ENCODE peak calls at places on chromosomes 7 and 10, in ten cellular contexts. One of them, this sample, is unnamed.

GRCh38 chr10:37872955-37873354 is 15.5 kb upstream of the ZNF248 start:
- DNase-seq in CD8-positive, alpha-beta memory T cell: no peak
- DNase-seq in neuronal stem cell: no peak
- DNase-seq in stimulated activated CD8-positive, alpha-beta memory T cell treated with anti-CD3 and anti-CD28 coated beads, Interleukin-4, amount 100 ng/mL, for 4 hours: no peak
- DNase-seq in endothelial cell: no peak
- DNase-seq in BJ: no peak
- DNase-seq in renal cortical epithelial cell: no peak
- DNase-seq in activated naive CD4-positive, alpha-beta T cell: no peak
- DNase-seq in left cardiac atrium: no peak
- DNase-seq in fibroblast of the aortic adventitia: no peak
- DNase-seq in this sample: no peak

GRCh38 chr7:29119538-29119937 is 26.8 kb downstream of the CPVL start:
- DNase-seq in CD8-positive, alpha-beta memory T cell: no peak
- DNase-seq in neuronal stem cell: no peak
- DNase-seq in stimulated activated CD8-positive, alpha-beta memory T cell treated with anti-CD3 and anti-CD28 coated beads, Interleukin-4, amount 100 ng/mL, for 4 hours: no peak
- DNase-seq in endothelial cell: no peak
- DNase-seq in BJ: no peak
- DNase-seq in renal cortical epithelial cell: no peak
- DNase-seq in activated naive CD4-positive, alpha-beta T cell: no peak
- DNase-seq in left cardiac atrium: no peak
- DNase-seq in fibroblast of the aortic adventitia: no peak
- DNase-seq in this sample: no peak

GRCh38 chr10:27890971-27891370 is 107.9 kb downstream of the ODAD2 start:
- DNase-seq in CD8-positive, alpha-beta memory T cell: no peak
- DNase-seq in neuronal stem cell: no peak
- DNase-seq in stimulated activated CD8-positive, alpha-beta memory T cell treated with anti-CD3 and anti-CD28 coated beads, Interleukin-4, amount 100 ng/mL, for 4 hours: no peak
- DNase-seq in endothelial cell: no peak
- DNase-seq in BJ: no peak
- DNase-seq in renal cortical epithelial cell: peak
- DNase-seq in activated naive CD4-positive, alpha-beta T cell: no peak
- DNase-seq in left cardiac atrium: no peak
- DNase-seq in fibroblast of the aortic adventitia: no peak
- DNase-seq in this sample: peak

GRCh38 chr10:62735464-62736188 is 68.9 kb upstream of the ADO start:
- DNase-seq in CD8-positive, alpha-beta memory T cell: no peak
- DNase-seq in neuronal stem cell: no peak
- DNase-seq in stimulated activated CD8-positive, alpha-beta memory T cell treated with anti-CD3 and anti-CD28 coated beads, Interleukin-4, amount 100 ng/mL, for 4 hours: no peak
- DNase-seq in endothelial cell: no peak
- DNase-seq in BJ: no peak
- DNase-seq in renal cortical epithelial cell: peak
- DNase-seq in activated naive CD4-positive, alpha-beta T cell: no peak
- DNase-seq in left cardiac atrium: no peak
- DNase-seq in fibroblast of the aortic adventitia: peak
- DNase-seq in this sample: no peak

GRCh38 chr10:110212119-110213006 is 5.0 kb downstream of the MXI1 start:
- DNase-seq in CD8-positive, alpha-beta memory T cell: peak
- DNase-seq in neuronal stem cell: no peak
- DNase-seq in stimulated activated CD8-positive, alpha-beta memory T cell treated with anti-CD3 and anti-CD28 coated beads, Interleukin-4, amount 100 ng/mL, for 4 hours: no peak
- DNase-seq in endothelial cell: no peak
- DNase-seq in BJ: no peak
- DNase-seq in renal cortical epithelial cell: no peak
- DNase-seq in activated naive CD4-positive, alpha-beta T cell: peak
- DNase-seq in left cardiac atrium: peak
- DNase-seq in fibroblast of the aortic adventitia: no peak
- DNase-seq in this sample: no peak

GRCh38 chr10:32005050-32005449 is 51.2 kb downstream of the KIF5B start:
- DNase-seq in CD8-positive, alpha-beta memory T cell: peak
- DNase-seq in neuronal stem cell: no peak
- DNase-seq in stimulated activated CD8-positive, alpha-beta memory T cell treated with anti-CD3 and anti-CD28 coated beads, Interleukin-4, amount 100 ng/mL, for 4 hours: no peak
- DNase-seq in endothelial cell: peak
- DNase-seq in BJ: no peak
- DNase-seq in renal cortical epithelial cell: peak
- DNase-seq in activated naive CD4-positive, alpha-beta T cell: no peak
- DNase-seq in left cardiac atrium: no peak
- DNase-seq in fibroblast of the aortic adventitia: peak
- DNase-seq in this sample: no peak

GRCh38 chr7:16905300-16906044 is 23.7 kb upstream of the AGR3 start:
- DNase-seq in CD8-positive, alpha-beta memory T cell: no peak
- DNase-seq in neuronal stem cell: no peak
- DNase-seq in stimulated activated CD8-positive, alpha-beta memory T cell treated with anti-CD3 and anti-CD28 coated beads, Interleukin-4, amount 100 ng/mL, for 4 hours: no peak
- DNase-seq in endothelial cell: no peak
- DNase-seq in BJ: no peak
- DNase-seq in renal cortical epithelial cell: peak
- DNase-seq in activated naive CD4-positive, alpha-beta T cell: no peak
- DNase-seq in left cardiac atrium: no peak
- DNase-seq in fibroblast of the aortic adventitia: peak
- DNase-seq in this sample: no peak

GRCh38 chr7:137146552-137146961 is 197.0 kb downstream of the PTN start:
- DNase-seq in CD8-positive, alpha-beta memory T cell: no peak
- DNase-seq in neuronal stem cell: no peak
- DNase-seq in stimulated activated CD8-positive, alpha-beta memory T cell treated with anti-CD3 and anti-CD28 coated beads, Interleukin-4, amount 100 ng/mL, for 4 hours: no peak
- DNase-seq in endothelial cell: no peak
- DNase-seq in BJ: peak
- DNase-seq in renal cortical epithelial cell: peak
- DNase-seq in activated naive CD4-positive, alpha-beta T cell: no peak
- DNase-seq in left cardiac atrium: no peak
- DNase-seq in fibroblast of the aortic adventitia: peak
- DNase-seq in this sample: peak

GRCh38 chr10:6980353-6980752 is 400.3 kb upstream of the PRKCQ start:
- DNase-seq in CD8-positive, alpha-beta memory T cell: no peak
- DNase-seq in neuronal stem cell: no peak
- DNase-seq in stimulated activated CD8-positive, alpha-beta memory T cell treated with anti-CD3 and anti-CD28 coated beads, Interleukin-4, amount 100 ng/mL, for 4 hours: no peak
- DNase-seq in endothelial cell: no peak
- DNase-seq in BJ: no peak
- DNase-seq in renal cortical epithelial cell: no peak
- DNase-seq in activated naive CD4-positive, alpha-beta T cell: no peak
- DNase-seq in left cardiac atrium: no peak
- DNase-seq in fibroblast of the aortic adventitia: no peak
- DNase-seq in this sample: no peak

GRCh38 chr7:40800771-40801170 is 666.0 kb downstream of the SUGCT start:
- DNase-seq in CD8-positive, alpha-beta memory T cell: no peak
- DNase-seq in neuronal stem cell: no peak
- DNase-seq in stimulated activated CD8-positive, alpha-beta memory T cell treated with anti-CD3 and anti-CD28 coated beads, Interleukin-4, amount 100 ng/mL, for 4 hours: no peak
- DNase-seq in endothelial cell: peak
- DNase-seq in BJ: no peak
- DNase-seq in renal cortical epithelial cell: no peak
- DNase-seq in activated naive CD4-positive, alpha-beta T cell: no peak
- DNase-seq in left cardiac atrium: no peak
- DNase-seq in fibroblast of the aortic adventitia: no peak
- DNase-seq in this sample: no peak

GRCh38 chr10:33314788-33315561 is 19.5 kb downstream of the NRP1 start:
- DNase-seq in CD8-positive, alpha-beta memory T cell: no peak
- DNase-seq in neuronal stem cell: no peak
- DNase-seq in stimulated activated CD8-positive, alpha-beta memory T cell treated with anti-CD3 and anti-CD28 coated beads, Interleukin-4, amount 100 ng/mL, for 4 hours: no peak
- DNase-seq in endothelial cell: no peak
- DNase-seq in BJ: no peak
- DNase-seq in renal cortical epithelial cell: no peak
- DNase-seq in activated naive CD4-positive, alpha-beta T cell: no peak
- DNase-seq in left cardiac atrium: no peak
- DNase-seq in fibroblast of the aortic adventitia: peak
- DNase-seq in this sample: no peak

GRCh38 chr7:30844483-30844874 is 67.2 kb upstream of the AQP1 start:
- DNase-seq in CD8-positive, alpha-beta memory T cell: no peak
- DNase-seq in neuronal stem cell: no peak
- DNase-seq in stimulated activated CD8-positive, alpha-beta memory T cell treated with anti-CD3 and anti-CD28 coated beads, Interleukin-4, amount 100 ng/mL, for 4 hours: no peak
- DNase-seq in endothelial cell: no peak
- DNase-seq in BJ: no peak
- DNase-seq in renal cortical epithelial cell: no peak
- DNase-seq in activated naive CD4-positive, alpha-beta T cell: no peak
- DNase-seq in left cardiac atrium: no peak
- DNase-seq in fibroblast of the aortic adventitia: no peak
- DNase-seq in this sample: no peak

GRCh38 chr7:20488850-20489249 is 126.6 kb upstream of the ABCB5 start:
- DNase-seq in CD8-positive, alpha-beta memory T cell: no peak
- DNase-seq in neuronal stem cell: no peak
- DNase-seq in stimulated activated CD8-positive, alpha-beta memory T cell treated with anti-CD3 and anti-CD28 coated beads, Interleukin-4, amount 100 ng/mL, for 4 hours: no peak
- DNase-seq in endothelial cell: no peak
- DNase-seq in BJ: no peak
- DNase-seq in renal cortical epithelial cell: no peak
- DNase-seq in activated naive CD4-positive, alpha-beta T cell: no peak
- DNase-seq in left cardiac atrium: no peak
- DNase-seq in fibroblast of the aortic adventitia: no peak
- DNase-seq in this sample: no peak

GRCh38 chr7:836429-836828 is 4.2 kb downstream of the SUN1 start:
- DNase-seq in CD8-positive, alpha-beta memory T cell: no peak
- DNase-seq in neuronal stem cell: no peak
- DNase-seq in stimulated activated CD8-positive, alpha-beta memory T cell treated with anti-CD3 and anti-CD28 coated beads, Interleukin-4, amount 100 ng/mL, for 4 hours: no peak
- DNase-seq in endothelial cell: peak
- DNase-seq in BJ: no peak
- DNase-seq in renal cortical epithelial cell: peak
- DNase-seq in activated naive CD4-positive, alpha-beta T cell: no peak
- DNase-seq in left cardiac atrium: no peak
- DNase-seq in fibroblast of the aortic adventitia: peak
- DNase-seq in this sample: no peak

GRCh38 chr10:33478675-33479125 is 144.2 kb upstream of the NRP1 start:
- DNase-seq in CD8-positive, alpha-beta memory T cell: no peak
- DNase-seq in neuronal stem cell: no peak
- DNase-seq in stimulated activated CD8-positive, alpha-beta memory T cell treated with anti-CD3 and anti-CD28 coated beads, Interleukin-4, amount 100 ng/mL, for 4 hours: no peak
- DNase-seq in endothelial cell: no peak
- DNase-seq in BJ: no peak
- DNase-seq in renal cortical epithelial cell: no peak
- DNase-seq in activated naive CD4-positive, alpha-beta T cell: no peak
- DNase-seq in left cardiac atrium: no peak
- DNase-seq in fibroblast of the aortic adventitia: no peak
- DNase-seq in this sample: no peak

This sample was measured in kidney glomerular epithelial cell.